ENCODE peak calls at places on chromosome 16, in eight cellular contexts. H is PC-3, K is left ventricle myocardium inferior, C is thoracic aorta, Z is hepatocyte, X is ascending aorta, Y is A673, V is uterus. W is an unnamed sample.

GRCh38 chr16:75064403-75065148 is 52.0 kb downstream of the LDHD start:
- DNase-seq in C (no peak), Y (no peak), K (no peak), H (peak; percentile 74), V (no peak), Z (peak; percentile 64), X (no peak), W (no peak)

GRCh38 chr16:74107795-74108610 is 188.6 kb upstream of the PSMD7 start:
- DNase-seq in V (no peak), Z (peak; percentile 60), C (no peak), X (no peak), K (no peak), H (peak; percentile 56), Y (peak; percentile 79), W (no peak)

GRCh38 chr16:35506018-35506897 is 2046.8 kb downstream of the TP53TG3F start:
- DNase-seq in Y (no peak), H (no peak), Z (no peak), V (no peak), X (no peak), K (no peak), C (no peak), W (no peak)

GRCh38 chr16:75323928-75324327 is 72.5 kb upstream of the BCAR1 start:
- DNase-seq in C (no peak), X (no peak), K (no peak), H (no peak), Z (no peak), Y (peak; percentile 56), V (no peak), W (no peak)

GRCh38 chr16:6427621-6428020 is 905.0 kb upstream of the RBFOX1 start:
- DNase-seq in Y (no peak), X (no peak), K (no peak), V (no peak), Z (no peak), C (no peak), H (no peak), W (no peak)

GRCh38 chr16:14329727-14330363 is 258.7 kb downstream of the MRTFB start:
- DNase-seq in X (no peak), V (no peak), H (no peak), C (no peak), Y (no peak), K (no peak), Z (no peak), W (no peak)

GRCh38 chr16:426906-427249 is 1.4 kb downstream of the RAB11FIP3 start:
- DNase-seq in C (no peak), K (no peak), V (no peak), H (no peak), Y (no peak), X (no peak), Z (no peak), W (no peak)

GRCh38 chr16:19860146-19861030 is 24.3 kb downstream of the GPRC5B start:
- DNase-seq in Z (peak; percentile 39), V (no peak), Y (no peak), X (no peak), H (peak; percentile 76), C (no peak), K (no peak), W (no peak)

GRCh38 chr16:73068546-73069401 is 20.8 kb upstream of the ZFHX3 start:
- DNase-seq in Y (peak; percentile 63), C (peak; percentile 88), Z (no peak), K (peak; percentile 74), X (peak; percentile 97), V (peak; percentile 62), H (peak; percentile 72), W (no peak)

GRCh38 chr16:84777435-84777834 is 42.4 kb upstream of the CRISPLD2 start:
- DNase-seq in Z (no peak), V (no peak), C (no peak), X (no peak), Y (no peak), K (no peak), H (no peak), W (no peak)

GRCh38 chr16:62077998-62078397 is 41.8 kb upstream of the CDH8 start:
- DNase-seq in H (peak; percentile 23), V (no peak), C (no peak), Z (peak; percentile 13), K (no peak), X (no peak), Y (peak; percentile 79), W (no peak)

GRCh38 chr16:65116818-65117430 is 4.9 kb downstream of the CDH11 start:
- DNase-seq in K (no peak), Z (no peak), X (no peak), Y (no peak), V (no peak), C (no peak), H (no peak), W (no peak)

GRCh38 chr16:3158014-3158497 is 23.2 kb downstream of the ZNF213 start:
- DNase-seq in Y (no peak), H (peak; percentile 26), V (no peak), Z (no peak), X (no peak), C (no peak), K (no peak), W (no peak)

GRCh38 chr16:19507882-19508281 is 14.0 kb downstream of the GDE1 start:
- DNase-seq in X (no peak), V (no peak), Y (no peak), H (peak; percentile 48), C (no peak), Z (no peak), K (no peak), W (no peak)

GRCh38 chr16:66888647-66889615 is 8.6 kb downstream of the PDP2 start:
- DNase-seq in V (no peak), H (no peak), Y (no peak), C (no peak), K (no peak), X (no peak), Z (no peak), W (no peak)

GRCh38 chr16:740764-741505 is at the start of gene CIAO3:
- DNase-seq in H (peak; percentile 86), C (peak; percentile 22), K (peak; percentile 89), X (peak; percentile 91), Y (peak; percentile 92), Z (peak; percentile 97), V (peak; percentile 86), W (no peak)

GRCh38 chr16:50599494-50599893 is 51.3 kb downstream of the NKD1 start:
- DNase-seq in X (no peak), C (no peak), Z (no peak), V (no peak), H (no peak), K (no peak), Y (no peak), W (no peak)

GRCh38 chr16:50591800-50592771 is 43.9 kb downstream of the NKD1 start:
- DNase-seq in V (peak; percentile 70), Z (peak; percentile 48), Y (peak; percentile 32), X (peak; percentile 94), H (peak; percentile 14), K (peak; percentile 78), C (peak; percentile 52), W (no peak)

GRCh38 chr16:59060212-59060611 is 326.1 kb upstream of the GOT2 start:
- DNase-seq in Y (no peak), H (no peak), C (no peak), V (no peak), Z (no peak), X (no peak), K (no peak), W (no peak)
- H3K9me3 ChIP-seq in Y (no peaks in the 10 kb centered on the region), H (no peaks in the 10 kb centered on the region), C (no peaks in the 10 kb centered on the region), V (no peaks in the 10 kb centered on the region), Z (no peaks in the 10 kb centered on the region), X (no peaks in the 10 kb centered on the region), K (no peaks in the 10 kb centered on the region), W (no peaks in the 10 kb centered on the region)

GRCh38 chr16:57798267-57798810 is 4.0 kb downstream of the KIFC3 start:
- DNase-seq in X (no peak), C (no peak), H (no peak), V (no peak), Y (peak; percentile 53), K (no peak), Z (no peak), W (no peak)

GRCh38 chr16:57798953-57799618 is 3.2 kb downstream of the KIFC3 start:
- DNase-seq in V (no peak), Y (no peak), K (no peak), Z (no peak), H (no peak), X (no peak), C (no peak), W (no peak)

GRCh38 chr16:57801098-57801855 is 1.0 kb downstream of the KIFC3 start:
- DNase-seq in K (no peak), V (no peak), Z (peak; percentile 67), H (peak; percentile 62), C (no peak), X (no peak), Y (no peak), W (no peak)

GRCh38 chr16:57800213-57801097 is 1.8 kb downstream of the KIFC3 start:
- DNase-seq in X (no peak), Z (no peak), C (no peak), V (no peak), Y (no peak), K (no peak), H (no peak), W (no peak)

GRCh38 chr16:57799619-57800212 is 2.6 kb downstream of the KIFC3 start:
- DNase-seq in H (no peak), Y (peak; percentile 58), X (no peak), K (no peak), C (no peak), Z (peak; percentile 56), V (no peak), W (no peak)
- H3K4me1 ChIP-seq in H (peaks cover 53% of the 10 kb centered on the region), Y (peaks cover 66% of the 10 kb centered on the region), X (peaks cover 28% of the 10 kb centered on the region), K (peaks cover 93% of the 10 kb centered on the region), C (peaks cover 49% of the 10 kb centered on the region), Z (peaks cover 71% of the 10 kb centered on the region), V (peaks cover 23% of the 10 kb centered on the region), W (peaks cover 29% of the 10 kb centered on the region)

DNA sequence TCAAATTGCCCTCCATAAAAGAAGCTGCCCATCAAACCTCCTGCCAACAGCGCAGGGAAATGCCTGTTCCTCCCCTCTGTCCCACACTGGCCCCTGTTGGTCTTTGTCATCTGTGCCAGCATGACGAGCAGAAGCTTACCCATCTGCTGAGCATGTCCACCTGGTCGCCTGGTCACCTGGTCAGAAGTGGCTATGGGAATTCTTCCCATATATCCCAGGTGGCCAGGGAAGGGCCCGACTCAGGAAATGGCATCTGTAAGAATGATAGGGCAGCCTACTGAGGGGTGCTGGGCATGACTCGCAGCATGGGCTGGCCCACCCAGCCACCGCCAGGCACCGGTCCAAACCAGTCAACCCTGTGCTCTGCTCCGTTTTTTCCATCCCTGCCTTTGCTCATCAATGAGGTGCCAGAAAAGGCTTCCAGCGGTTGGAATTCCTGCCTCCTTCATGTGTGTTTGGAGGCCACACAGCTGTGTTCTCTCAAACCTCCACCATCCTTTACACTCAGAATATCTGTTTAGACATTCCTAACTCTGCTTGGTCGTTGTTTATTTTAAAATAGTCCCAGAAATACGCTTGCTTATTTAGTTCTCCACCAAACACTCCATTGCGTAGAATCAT is 145.2 kb downstream of the CLEC16A start:
- DNase-seq in C (no peak), V (peak; percentile 44), Z (peak; percentile 77), Y (no peak), H (no peak), K (no peak), X (no peak), W (no peak)
- TF ChIP-seq CTCF in C (no peak), V (no peak), Z (no peak), Y (no peak), H (no peak), K (no peak), X (no peak), W (no peak)

DNA sequence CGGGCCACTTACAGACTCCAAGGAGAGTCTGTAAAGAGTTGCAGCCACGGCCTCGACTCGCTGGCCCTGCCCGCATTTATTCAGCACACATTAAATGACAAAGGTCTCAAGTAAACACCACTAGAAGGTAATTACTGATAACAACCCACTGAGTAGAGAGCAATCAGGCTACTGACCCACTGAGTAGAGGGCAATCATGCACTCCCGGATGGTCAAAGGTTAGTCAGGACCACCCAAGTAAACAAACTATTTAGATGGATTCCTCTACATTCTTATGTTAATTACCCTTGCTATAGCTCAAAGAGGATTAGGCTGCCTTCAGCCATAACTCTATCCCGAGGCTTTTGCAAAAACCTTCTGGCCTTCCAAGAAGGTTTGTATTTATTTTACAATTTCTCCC is 30.7 kb upstream of the ZNF267 start:
- DNase-seq in H (no peak), X (no peak), C (no peak), Y (no peak), Z (no peak), V (no peak), K (no peak), W (no peak)
- H3K9me3 ChIP-seq in H (no peaks in the 10 kb centered on the region), X (peaks cover 4% of the 10 kb centered on the region), C (no peaks in the 10 kb centered on the region), Y (peaks cover 6% of the 10 kb centered on the region), Z (no peaks in the 10 kb centered on the region), V (no peaks in the 10 kb centered on the region), K (peaks cover 73% of the 10 kb centered on the region), W (no peaks in the 10 kb centered on the region)